ENCODE peak calls at places on chromosome 7, in ten cellular contexts. One of them, this sample, is unnamed.

GRCh38 chr7:69654381-69654780 is 56.1 kb downstream of the AUTS2 start:
- DNase-seq in WTC11: no peak
- DNase-seq in activated CD4-positive, CD25-positive, alpha-beta regulatory T cell: no peak
- DNase-seq in NCI-H2081: peak
- DNase-seq in OCI-LY7: peak
- DNase-seq in EL: no peak
- DNase-seq in GDM1: no peak
- DNase-seq in HFF-Myc: no peak
- DNase-seq in fibroblast of lung: peak
- DNase-seq in GM04504: no peak
- DNase-seq in this sample: peak

GRCh38 chr7:35623381-35623780 is 71.6 kb downstream of the HERPUD2 start:
- DNase-seq in WTC11: no peak
- DNase-seq in activated CD4-positive, CD25-positive, alpha-beta regulatory T cell: no peak
- DNase-seq in NCI-H2081: no peak
- DNase-seq in OCI-LY7: no peak
- DNase-seq in EL: no peak
- DNase-seq in GDM1: no peak
- DNase-seq in HFF-Myc: no peak
- DNase-seq in fibroblast of lung: no peak
- DNase-seq in GM04504: no peak
- DNase-seq in this sample: no peak

GRCh38 chr7:94378396-94378795 is 16.3 kb upstream of the COL1A2 start:
- DNase-seq in WTC11: no peak
- DNase-seq in activated CD4-positive, CD25-positive, alpha-beta regulatory T cell: no peak
- DNase-seq in NCI-H2081: no peak
- DNase-seq in OCI-LY7: no peak
- DNase-seq in EL: no peak
- DNase-seq in GDM1: no peak
- DNase-seq in HFF-Myc: no peak
- DNase-seq in fibroblast of lung: no peak
- DNase-seq in GM04504: no peak
- DNase-seq in this sample: no peak

GRCh38 chr7:107785926-107786325 is 17.1 kb downstream of the SLC26A3 start:
- DNase-seq in WTC11: no peak
- DNase-seq in activated CD4-positive, CD25-positive, alpha-beta regulatory T cell: no peak
- DNase-seq in NCI-H2081: no peak
- DNase-seq in OCI-LY7: no peak
- DNase-seq in EL: no peak
- DNase-seq in GDM1: no peak
- DNase-seq in HFF-Myc: no peak
- DNase-seq in fibroblast of lung: no peak
- DNase-seq in GM04504: no peak
- DNase-seq in this sample: no peak

GRCh38 chr7:139687980-139688632 is 89.7 kb downstream of the HIPK2 start:
- DNase-seq in WTC11: no peak
- DNase-seq in activated CD4-positive, CD25-positive, alpha-beta regulatory T cell: no peak
- DNase-seq in NCI-H2081: no peak
- DNase-seq in OCI-LY7: no peak
- DNase-seq in EL: peak
- DNase-seq in GDM1: no peak
- DNase-seq in HFF-Myc: peak
- DNase-seq in fibroblast of lung: peak
- DNase-seq in GM04504: no peak
- DNase-seq in this sample: no peak

GRCh38 chr7:13560441-13560840 is 429.0 kb downstream of the ETV1 start:
- DNase-seq in WTC11: no peak
- DNase-seq in activated CD4-positive, CD25-positive, alpha-beta regulatory T cell: no peak
- DNase-seq in NCI-H2081: no peak
- DNase-seq in OCI-LY7: no peak
- DNase-seq in EL: no peak
- DNase-seq in GDM1: no peak
- DNase-seq in HFF-Myc: peak
- DNase-seq in fibroblast of lung: peak
- DNase-seq in GM04504: peak
- DNase-seq in this sample: no peak

GRCh38 chr7:150854066-150855000 is 2.0 kb downstream of the AOC1 start:
- DNase-seq in WTC11: no peak
- DNase-seq in activated CD4-positive, CD25-positive, alpha-beta regulatory T cell: no peak
- DNase-seq in NCI-H2081: no peak
- DNase-seq in OCI-LY7: no peak
- DNase-seq in EL: no peak
- DNase-seq in GDM1: no peak
- DNase-seq in HFF-Myc: no peak
- DNase-seq in fibroblast of lung: no peak
- DNase-seq in GM04504: no peak
- DNase-seq in this sample: peak

GRCh38 chr7:24896031-24896433 is 83.9 kb downstream of the OSBPL3 start:
- DNase-seq in WTC11: no peak
- DNase-seq in activated CD4-positive, CD25-positive, alpha-beta regulatory T cell: no peak
- DNase-seq in NCI-H2081: no peak
- DNase-seq in OCI-LY7: peak
- DNase-seq in EL: no peak
- DNase-seq in GDM1: no peak
- DNase-seq in HFF-Myc: no peak
- DNase-seq in fibroblast of lung: no peak
- DNase-seq in GM04504: no peak
- DNase-seq in this sample: no peak

GRCh38 chr7:151110236-151110940 is 24.1 kb downstream of the AGAP3 start:
- DNase-seq in WTC11: no peak
- DNase-seq in activated CD4-positive, CD25-positive, alpha-beta regulatory T cell: no peak
- DNase-seq in NCI-H2081: no peak
- DNase-seq in OCI-LY7: no peak
- DNase-seq in EL: no peak
- DNase-seq in GDM1: no peak
- DNase-seq in HFF-Myc: no peak
- DNase-seq in fibroblast of lung: no peak
- DNase-seq in GM04504: no peak
- DNase-seq in this sample: no peak

GRCh38 chr7:37352974-37353948 is 95.4 kb downstream of the ELMO1 start:
- DNase-seq in WTC11: peak
- DNase-seq in activated CD4-positive, CD25-positive, alpha-beta regulatory T cell: peak
- DNase-seq in NCI-H2081: peak
- DNase-seq in OCI-LY7: peak
- DNase-seq in EL: no peak
- DNase-seq in GDM1: peak
- DNase-seq in HFF-Myc: no peak
- DNase-seq in fibroblast of lung: no peak
- DNase-seq in GM04504: no peak
- DNase-seq in this sample: no peak

GRCh38 chr7:43764039-43764789 is 5.7 kb downstream of the BLVRA start:
- DNase-seq in WTC11: no peak
- DNase-seq in activated CD4-positive, CD25-positive, alpha-beta regulatory T cell: no peak
- DNase-seq in NCI-H2081: no peak
- DNase-seq in OCI-LY7: peak
- DNase-seq in EL: no peak
- DNase-seq in GDM1: no peak
- DNase-seq in HFF-Myc: no peak
- DNase-seq in fibroblast of lung: no peak
- DNase-seq in GM04504: no peak
- DNase-seq in this sample: peak

GRCh38 chr7:2307690-2308107 is 6.5 kb downstream of the SNX8 start:
- DNase-seq in WTC11: no peak
- DNase-seq in activated CD4-positive, CD25-positive, alpha-beta regulatory T cell: no peak
- DNase-seq in NCI-H2081: no peak
- DNase-seq in OCI-LY7: peak
- DNase-seq in EL: no peak
- DNase-seq in GDM1: no peak
- DNase-seq in HFF-Myc: no peak
- DNase-seq in fibroblast of lung: no peak
- DNase-seq in GM04504: no peak
- DNase-seq in this sample: no peak

GRCh38 chr7:108326938-108327337 is 129.3 kb downstream of the NRCAM start:
- DNase-seq in WTC11: no peak
- DNase-seq in activated CD4-positive, CD25-positive, alpha-beta regulatory T cell: no peak
- DNase-seq in NCI-H2081: no peak
- DNase-seq in OCI-LY7: no peak
- DNase-seq in EL: no peak
- DNase-seq in GDM1: no peak
- DNase-seq in HFF-Myc: no peak
- DNase-seq in fibroblast of lung: no peak
- DNase-seq in GM04504: no peak
- DNase-seq in this sample: no peak

GRCh38 chr7:99122762-99123161 is 21.1 kb downstream of the SMURF1 start:
- DNase-seq in WTC11: no peak
- DNase-seq in activated CD4-positive, CD25-positive, alpha-beta regulatory T cell: no peak
- DNase-seq in NCI-H2081: no peak
- DNase-seq in OCI-LY7: no peak
- DNase-seq in EL: no peak
- DNase-seq in GDM1: no peak
- DNase-seq in HFF-Myc: no peak
- DNase-seq in fibroblast of lung: no peak
- DNase-seq in GM04504: no peak
- DNase-seq in this sample: no peak

GRCh38 chr7:120412665-120413064 is 139.7 kb downstream of the KCND2 start:
- DNase-seq in WTC11: no peak
- DNase-seq in activated CD4-positive, CD25-positive, alpha-beta regulatory T cell: no peak
- DNase-seq in NCI-H2081: no peak
- DNase-seq in OCI-LY7: no peak
- DNase-seq in EL: no peak
- DNase-seq in GDM1: no peak
- DNase-seq in HFF-Myc: no peak
- DNase-seq in fibroblast of lung: no peak
- DNase-seq in GM04504: no peak
- DNase-seq in this sample: no peak

GRCh38 chr7:151694828-151695580 is 175.3 kb upstream of the RHEB start:
- DNase-seq in WTC11: no peak
- DNase-seq in activated CD4-positive, CD25-positive, alpha-beta regulatory T cell: no peak
- DNase-seq in NCI-H2081: peak
- DNase-seq in OCI-LY7: no peak
- DNase-seq in EL: peak
- DNase-seq in GDM1: no peak
- DNase-seq in HFF-Myc: no peak
- DNase-seq in fibroblast of lung: no peak
- DNase-seq in GM04504: no peak
- DNase-seq in this sample: no peak

GRCh38 chr7:133344275-133344674 is 91.4 kb downstream of the EXOC4 start:
- DNase-seq in WTC11: no peak
- DNase-seq in activated CD4-positive, CD25-positive, alpha-beta regulatory T cell: no peak
- DNase-seq in NCI-H2081: no peak
- DNase-seq in OCI-LY7: no peak
- DNase-seq in EL: peak
- DNase-seq in GDM1: no peak
- DNase-seq in HFF-Myc: no peak
- DNase-seq in fibroblast of lung: peak
- DNase-seq in GM04504: no peak
- DNase-seq in this sample: no peak

GRCh38 chr7:22549667-22550513 is 49.9 kb upstream of the STEAP1B start:
- DNase-seq in WTC11: peak
- DNase-seq in activated CD4-positive, CD25-positive, alpha-beta regulatory T cell: no peak
- DNase-seq in NCI-H2081: peak
- DNase-seq in OCI-LY7: peak
- DNase-seq in EL: peak
- DNase-seq in GDM1: no peak
- DNase-seq in HFF-Myc: no peak
- DNase-seq in fibroblast of lung: no peak
- DNase-seq in GM04504: no peak
- DNase-seq in this sample: peak

GRCh38 chr7:134298902-134299683 is 17.6 kb downstream of the SLC35B4 start:
- DNase-seq in WTC11: no peak
- DNase-seq in activated CD4-positive, CD25-positive, alpha-beta regulatory T cell: no peak
- DNase-seq in NCI-H2081: peak
- DNase-seq in OCI-LY7: no peak
- DNase-seq in EL: no peak
- DNase-seq in GDM1: no peak
- DNase-seq in HFF-Myc: no peak
- DNase-seq in fibroblast of lung: peak
- DNase-seq in GM04504: no peak
- DNase-seq in this sample: no peak